ENCODE peak calls at places on chromosome 3, in four cellular contexts. Q is GF-D8, K is H54, V is AG04450. E is an unnamed sample.

GRCh38 chr3:133805384-133805701 is 272 bp upstream of the SRPRB start:
- DNase-seq in Q (no peak), K (no peak), V (no peak), E (no peak)

GRCh38 chr3:163838769-163839168 is 1239.5 kb downstream of the SI start:
- DNase-seq in Q (no peak), V (no peak), K (no peak), E (no peak)

GRCh38 chr3:177341766-177342165 is 144.5 kb upstream of the TBL1XR1 start:
- DNase-seq in K (no peak), V (no peak), Q (no peak), E (no peak)

GRCh38 chr3:133663569-133664313 is 2.0 kb upstream of the TOPBP1 start:
- DNase-seq in Q (peak), V (no peak), K (peak), E (peak)

GRCh38 chr3:179731544-179731943 is 78.7 kb downstream of the USP13 start:
- DNase-seq in Q (no peak), K (no peak), V (no peak), E (no peak)

GRCh38 chr3:128217702-128218475 is 64.6 kb downstream of the EEFSEC start:
- DNase-seq in V (peak), K (no peak), Q (peak), E (no peak)

GRCh38 chr3:114714237-114714636 is 420.4 kb downstream of the TIGIT start:
- DNase-seq in Q (no peak), V (no peak), K (no peak), E (no peak)

GRCh38 chr3:79765854-79766253 is 1.9 kb downstream of the ROBO1 start:
- DNase-seq in K (no peak), Q (no peak), V (no peak), E (no peak)

GRCh38 chr3:50154840-50155490 is at the start of gene SEMA3F:
- DNase-seq in K (peak), V (no peak), Q (no peak), E (no peak)

GRCh38 chr3:67765575-67765974 is 111.2 kb upstream of the SUCLG2 start:
- DNase-seq in V (no peak), Q (no peak), K (no peak), E (no peak)

GRCh38 chr3:120177151-120177550 is 82.9 kb upstream of the GSK3B start:
- DNase-seq in K (peak), Q (no peak), V (peak), E (no peak)

GRCh38 chr3:148203263-148204010 is 494.3 kb upstream of the AGTR1 start:
- DNase-seq in Q (no peak), K (no peak), V (no peak), E (no peak)

GRCh38 chr3:184361532-184361931 is at the start of the genes CLCN2 and POLR2H:
- DNase-seq in V (no peak), K (peak), Q (no peak), E (no peak)

GRCh38 chr3:53715815-53716483 is 130.3 kb downstream of the CHDH start:
- DNase-seq in K (no peak), Q (no peak), V (no peak), E (no peak)

GRCh38 chr3:138068579-138069174 is 46.7 kb downstream of the DZIP1L start:
- DNase-seq in V (peak), Q (peak), K (peak), E (no peak)

GRCh38 chr3:184186184-184186901 is at the start of gene ABCF3:
- DNase-seq in K (peak), V (no peak), Q (peak), E (no peak)

GRCh38 chr3:70824785-70825184 is 512.3 kb upstream of the MDFIC2 start:
- DNase-seq in K (no peak), Q (no peak), V (peak), E (no peak)

E was measured in smooth muscle cell of the brain vasculature.